ENCODE peak calls at places on chromosome 20, in ten cellular contexts. V is fibroblast of lung; F is stimulated activated naive CD8-positive, alpha-beta T cell treated with anti-CD3 and anti-CD28 coated beads, Interleukin-15, amount 100 ng/mL, for 72 hours; D is AG08395; X is H4; W is bronchial epithelial cell; Y is heart right ventricle; A is cerebellar cortex; E is GM23248; P is LoVo. T is an unnamed sample.

GRCh38 chr20:44646641-44647274 is 4.7 kb downstream of the ADA start:
- DNase-seq in V (peak; percentile 64), F (no peak), D (peak; percentile 36), X (no peak), W (peak; percentile 59), Y (no peak), A (no peak), E (peak; percentile 77), P (no peak), T (no peak)

GRCh38 chr20:62797671-62798532 is 1.6 kb downstream of the MRGBP start:
- DNase-seq in V (no peak), F (no peak), D (no peak), X (no peak), W (no peak), Y (no peak), A (no peak), E (no peak), P (no peak), T (no peak)

GRCh38 chr20:11993886-11994466 is 76.3 kb downstream of the BTBD3 start:
- DNase-seq in V (no peak), F (no peak), D (no peak), X (no peak), W (no peak), Y (no peak), A (no peak), E (peak; percentile 4), P (no peak), T (no peak)

GRCh38 chr20:33127422-33128097 is 40.4 kb upstream of the BPIFA2 start:
- DNase-seq in V (no peak), F (no peak), D (no peak), X (no peak), W (peak; percentile 64), Y (no peak), A (no peak), E (no peak), P (no peak), T (no peak)

GRCh38 chr20:51313275-51313898 is 229.1 kb downstream of the NFATC2 start:
- DNase-seq in V (peak; percentile 27), F (no peak), D (no peak), X (no peak), W (peak; percentile 13), Y (no peak), A (no peak), E (peak; percentile 14), P (no peak), T (no peak)

GRCh38 chr20:39850821-39851330 is 838.2 kb downstream of the MAFB start:
- DNase-seq in V (peak; percentile 56), F (no peak), D (peak; percentile 17), X (no peak), W (no peak), Y (no peak), A (no peak), E (peak; percentile 32), P (no peak), T (no peak)

GRCh38 chr20:60959971-60960370 is 292.1 kb upstream of the CDH4 start:
- DNase-seq in V (no peak), F (no peak), D (no peak), X (no peak), W (no peak), Y (no peak), A (no peak), E (no peak), P (no peak), T (no peak)

GRCh38 chr20:47727170-47727880 is 58.0 kb downstream of the SULF2 start:
- DNase-seq in V (no peak), F (peak; percentile 78), D (no peak), X (no peak), W (no peak), Y (peak; percentile 41), A (no peak), E (no peak), P (no peak), T (no peak)

GRCh38 chr20:25247666-25248500 is at the start of gene PYGB:
- DNase-seq in V (peak; percentile 86), F (peak; percentile 83), D (peak; percentile 97), X (peak; percentile 72), W (peak; percentile 66), Y (peak; percentile 71), A (peak; percentile 73), E (peak; percentile 93), P (peak; percentile 79), T (peak; percentile 86)